ENCODE peak calls at places on chromosomes 7 and 10, in eight cellular contexts. One of them, this sample, is unnamed.

GRCh38 chr7:5620459-5620881 is 161.0 kb downstream of the RNF216 start:
- DNase-seq in fibroblast of lung: no peak
- DNase-seq in thoracic aorta: no peak
- DNase-seq in PC-3: no peak
- DNase-seq in CD8-positive, alpha-beta T cell: no peak
- DNase-seq in glutamatergic neuron: peak; percentile 85
- DNase-seq in AG04449: no peak
- DNase-seq in GM12865: no peak
- DNase-seq in this sample: no peak

GRCh38 chr10:131511391-131511790 is 199.9 kb upstream of the TCERG1L start:
- DNase-seq in AG04449: no peak
- DNase-seq in GM12865: no peak
- DNase-seq in CD8-positive, alpha-beta T cell: no peak
- DNase-seq in thoracic aorta: no peak
- DNase-seq in fibroblast of lung: no peak
- DNase-seq in glutamatergic neuron: no peak
- DNase-seq in PC-3: no peak
- DNase-seq in this sample: no peak

GRCh38 chr10:62374862-62375710 is 917 bp downstream of the ZNF365 start:
- DNase-seq in AG04449: no peak
- DNase-seq in GM12865: peak; percentile 6
- DNase-seq in glutamatergic neuron: no peak
- DNase-seq in PC-3: peak; percentile 95
- DNase-seq in thoracic aorta: no peak
- DNase-seq in fibroblast of lung: no peak
- DNase-seq in CD8-positive, alpha-beta T cell: no peak
- DNase-seq in this sample: no peak

GRCh38 chr7:70371652-70372051 is 760.3 kb upstream of the GALNT17 start:
- DNase-seq in glutamatergic neuron: no peak
- DNase-seq in PC-3: no peak
- DNase-seq in thoracic aorta: no peak
- DNase-seq in CD8-positive, alpha-beta T cell: no peak
- DNase-seq in fibroblast of lung: no peak
- DNase-seq in GM12865: no peak
- DNase-seq in AG04449: no peak
- DNase-seq in this sample: no peak

GRCh38 chr10:58335306-58336005 is 650 bp downstream of the UBE2D1 start:
- DNase-seq in GM12865: peak; percentile 25
- DNase-seq in thoracic aorta: no peak
- DNase-seq in AG04449: no peak
- DNase-seq in fibroblast of lung: no peak
- DNase-seq in glutamatergic neuron: no peak
- DNase-seq in CD8-positive, alpha-beta T cell: no peak
- DNase-seq in PC-3: peak; percentile 94
- DNase-seq in this sample: no peak

GRCh38 chr10:118584181-118584954 is 11.1 kb downstream of the PRLHR start:
- DNase-seq in GM12865: no peak
- DNase-seq in CD8-positive, alpha-beta T cell: no peak
- DNase-seq in AG04449: peak; percentile 10
- DNase-seq in fibroblast of lung: peak; percentile 63
- DNase-seq in glutamatergic neuron: no peak
- DNase-seq in thoracic aorta: no peak
- DNase-seq in PC-3: peak; percentile 78
- DNase-seq in this sample: no peak

GRCh38 chr7:45155941-45156340 is 1.6 kb upstream of the RAMP3 start:
- DNase-seq in CD8-positive, alpha-beta T cell: no peak
- DNase-seq in thoracic aorta: no peak
- DNase-seq in fibroblast of lung: no peak
- DNase-seq in GM12865: no peak
- DNase-seq in glutamatergic neuron: no peak
- DNase-seq in PC-3: no peak
- DNase-seq in AG04449: no peak
- DNase-seq in this sample: no peak

GRCh38 chr7:109387530-109387929 is 817.9 kb downstream of the DNAJB9 start:
- DNase-seq in CD8-positive, alpha-beta T cell: no peak
- DNase-seq in fibroblast of lung: no peak
- DNase-seq in thoracic aorta: no peak
- DNase-seq in AG04449: no peak
- DNase-seq in PC-3: no peak
- DNase-seq in glutamatergic neuron: no peak
- DNase-seq in GM12865: no peak
- DNase-seq in this sample: no peak

GRCh38 chr7:130154501-130155317 is 50.5 kb downstream of the TMEM209 start:
- DNase-seq in AG04449: no peak
- DNase-seq in glutamatergic neuron: peak; percentile 79
- DNase-seq in thoracic aorta: no peak
- DNase-seq in fibroblast of lung: no peak
- DNase-seq in GM12865: no peak
- DNase-seq in CD8-positive, alpha-beta T cell: no peak
- DNase-seq in PC-3: peak; percentile 19
- DNase-seq in this sample: no peak

GRCh38 chr10:18190840-18191239 is 50.6 kb downstream of the CACNB2 start:
- DNase-seq in PC-3: no peak
- DNase-seq in glutamatergic neuron: no peak
- DNase-seq in GM12865: no peak
- DNase-seq in fibroblast of lung: no peak
- DNase-seq in CD8-positive, alpha-beta T cell: no peak
- DNase-seq in thoracic aorta: no peak
- DNase-seq in AG04449: no peak
- DNase-seq in this sample: no peak

GRCh38 chr7:50826371-50827172 is 43.9 kb upstream of the GRB10 start:
- DNase-seq in thoracic aorta: no peak
- DNase-seq in GM12865: no peak
- DNase-seq in AG04449: no peak
- DNase-seq in PC-3: peak; percentile 96
- DNase-seq in glutamatergic neuron: no peak
- DNase-seq in fibroblast of lung: peak; percentile 74
- DNase-seq in CD8-positive, alpha-beta T cell: no peak
- DNase-seq in this sample: no peak

GRCh38 chr10:128268015-128268722 is 141.9 kb upstream of the MKI67 start:
- DNase-seq in GM12865: peak; percentile 17
- DNase-seq in CD8-positive, alpha-beta T cell: no peak
- DNase-seq in glutamatergic neuron: peak; percentile 87
- DNase-seq in thoracic aorta: no peak
- DNase-seq in AG04449: no peak
- DNase-seq in fibroblast of lung: peak; percentile 8
- DNase-seq in PC-3: peak; percentile 42
- DNase-seq in this sample: peak; percentile 76

GRCh38 chr10:117237401-117237991 is 3.4 kb upstream of the SLC18A2 start:
- DNase-seq in thoracic aorta: no peak
- DNase-seq in PC-3: no peak
- DNase-seq in AG04449: no peak
- DNase-seq in glutamatergic neuron: no peak
- DNase-seq in fibroblast of lung: no peak
- DNase-seq in CD8-positive, alpha-beta T cell: no peak
- DNase-seq in GM12865: no peak
- DNase-seq in this sample: no peak

GRCh38 chr7:20340839-20341238 is 10.1 kb downstream of the ITGB8 start:
- DNase-seq in glutamatergic neuron: no peak
- DNase-seq in fibroblast of lung: no peak
- DNase-seq in CD8-positive, alpha-beta T cell: no peak
- DNase-seq in PC-3: peak; percentile 93
- DNase-seq in thoracic aorta: no peak
- DNase-seq in GM12865: no peak
- DNase-seq in AG04449: no peak
- DNase-seq in this sample: no peak

GRCh38 chr10:125775491-125776106 is at the start of gene MMP21:
- DNase-seq in glutamatergic neuron: no peak
- DNase-seq in CD8-positive, alpha-beta T cell: no peak
- DNase-seq in GM12865: no peak
- DNase-seq in fibroblast of lung: no peak
- DNase-seq in AG04449: no peak
- DNase-seq in thoracic aorta: no peak
- DNase-seq in PC-3: no peak
- DNase-seq in this sample: no peak

GRCh38 chr7:36400606-36401005 is 10.9 kb downstream of the ANLN start:
- DNase-seq in PC-3: no peak
- DNase-seq in glutamatergic neuron: no peak
- DNase-seq in GM12865: no peak
- DNase-seq in AG04449: peak; percentile 24
- DNase-seq in CD8-positive, alpha-beta T cell: no peak
- DNase-seq in thoracic aorta: no peak
- DNase-seq in fibroblast of lung: no peak
- DNase-seq in this sample: no peak

GRCh38 chr10:101450277-101451080 is 96.5 kb downstream of the BTRC start:
- DNase-seq in PC-3: no peak
- DNase-seq in GM12865: no peak
- DNase-seq in glutamatergic neuron: no peak
- DNase-seq in fibroblast of lung: no peak
- DNase-seq in thoracic aorta: no peak
- DNase-seq in CD8-positive, alpha-beta T cell: no peak
- DNase-seq in AG04449: no peak
- DNase-seq in this sample: no peak

GRCh38 chr7:127755529-127755928 is 103.5 kb downstream of the SND1 start:
- DNase-seq in thoracic aorta: no peak
- DNase-seq in fibroblast of lung: no peak
- DNase-seq in GM12865: no peak
- DNase-seq in AG04449: no peak
- DNase-seq in PC-3: no peak
- DNase-seq in CD8-positive, alpha-beta T cell: no peak
- DNase-seq in glutamatergic neuron: no peak
- DNase-seq in this sample: no peak

GRCh38 chr10:48448796-48449195 is 142.3 kb downstream of the MAPK8 start:
- DNase-seq in CD8-positive, alpha-beta T cell: no peak
- DNase-seq in GM12865: no peak
- DNase-seq in fibroblast of lung: peak; percentile 58
- DNase-seq in glutamatergic neuron: no peak
- DNase-seq in thoracic aorta: no peak
- DNase-seq in PC-3: peak; percentile 63
- DNase-seq in AG04449: no peak
- DNase-seq in this sample: no peak

GRCh38 chr7:111953611-111954010 is 252.6 kb downstream of the DOCK4 start:
- DNase-seq in glutamatergic neuron: no peak
- DNase-seq in CD8-positive, alpha-beta T cell: no peak
- DNase-seq in thoracic aorta: no peak
- DNase-seq in GM12865: peak; percentile 26
- DNase-seq in AG04449: no peak
- DNase-seq in fibroblast of lung: peak; percentile 14
- DNase-seq in PC-3: peak; percentile 48
- DNase-seq in this sample: no peak

GRCh38 chr7:105787071-105787470 is 89.3 kb downstream of the ATXN7L1 start:
- DNase-seq in CD8-positive, alpha-beta T cell: no peak
- DNase-seq in thoracic aorta: no peak
- DNase-seq in PC-3: peak; percentile 96
- DNase-seq in fibroblast of lung: no peak
- DNase-seq in glutamatergic neuron: no peak
- DNase-seq in AG04449: no peak
- DNase-seq in GM12865: no peak
- DNase-seq in this sample: no peak

GRCh38 chr10:44834131-44834530 is 77.0 kb upstream of the TMEM72 start:
- DNase-seq in PC-3: no peak
- DNase-seq in GM12865: no peak
- DNase-seq in CD8-positive, alpha-beta T cell: no peak
- DNase-seq in thoracic aorta: no peak
- DNase-seq in glutamatergic neuron: no peak
- DNase-seq in AG04449: no peak
- DNase-seq in fibroblast of lung: no peak
- DNase-seq in this sample: no peak
- TF ChIP-seq CTCF in PC-3: no peak
- TF ChIP-seq CTCF in GM12865: no peak
- TF ChIP-seq CTCF in CD8-positive, alpha-beta T cell: no peak
- TF ChIP-seq CTCF in thoracic aorta: no peak
- TF ChIP-seq CTCF in glutamatergic neuron: no peak
- TF ChIP-seq CTCF in AG04449: no peak
- TF ChIP-seq CTCF in fibroblast of lung: no peak
- TF ChIP-seq CTCF in this sample: no peak

GRCh38 chr7:76069238-76069638 is 21.3 kb downstream of the MDH2 start:
- DNase-seq in PC-3: peak; percentile 97
- DNase-seq in CD8-positive, alpha-beta T cell: no peak
- DNase-seq in glutamatergic neuron: no peak
- DNase-seq in thoracic aorta: no peak
- DNase-seq in GM12865: no peak
- DNase-seq in AG04449: peak; percentile 89
- DNase-seq in fibroblast of lung: peak; percentile 93
- DNase-seq in this sample: no peak
- TF ChIP-seq CTCF in PC-3: peak; percentile 55
- TF ChIP-seq CTCF in CD8-positive, alpha-beta T cell: no peak
- TF ChIP-seq CTCF in glutamatergic neuron: no peak
- TF ChIP-seq CTCF in thoracic aorta: no peak
- TF ChIP-seq CTCF in GM12865: no peak
- TF ChIP-seq CTCF in AG04449: peak; percentile 47
- TF ChIP-seq CTCF in fibroblast of lung: peak; percentile 46
- TF ChIP-seq CTCF in this sample: no peak

DNA sequence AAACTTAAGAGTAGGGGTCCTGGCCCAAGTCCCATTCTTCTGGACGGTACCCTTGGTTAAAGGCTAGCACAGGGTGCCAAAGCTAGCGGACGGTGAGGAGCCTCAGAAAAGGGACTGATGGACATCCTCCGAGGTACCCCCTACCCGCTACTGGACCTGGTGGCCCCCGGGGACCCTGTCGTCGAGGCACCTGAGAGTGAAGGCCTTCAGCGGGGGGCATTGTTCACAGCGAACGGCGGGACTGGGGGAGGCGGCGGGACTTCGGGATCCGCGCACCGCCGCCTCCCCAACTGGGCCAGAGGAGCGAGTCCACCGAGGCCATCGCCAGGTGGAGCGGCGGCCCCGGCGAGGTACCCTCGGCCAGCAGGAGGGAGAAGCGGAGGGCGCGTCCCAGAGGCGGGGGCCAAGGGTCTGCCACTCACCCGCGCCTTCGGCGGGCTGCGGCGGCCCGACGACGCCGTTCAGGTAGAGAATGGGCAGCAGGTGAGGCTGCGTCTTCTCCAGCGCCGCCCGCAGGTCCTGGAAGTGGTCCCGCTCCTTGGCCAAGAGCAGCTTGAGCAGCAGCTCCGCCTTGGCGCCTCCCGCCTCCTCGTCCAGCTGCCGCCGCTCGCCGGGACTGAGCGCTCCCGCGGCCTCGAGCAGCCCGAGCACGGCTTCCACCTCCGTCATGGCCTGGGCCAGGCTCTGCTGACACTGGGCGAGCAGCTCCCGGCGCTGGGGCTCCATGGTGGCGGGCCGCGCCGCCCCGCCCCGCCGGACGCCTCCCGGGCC is 575 bp downstream of the DLG5 start:
- DNase-seq in thoracic aorta: no peak
- DNase-seq in PC-3: peak; percentile 85
- DNase-seq in glutamatergic neuron: peak; percentile 69
- DNase-seq in AG04449: no peak
- DNase-seq in fibroblast of lung: peak; percentile 28
- DNase-seq in CD8-positive, alpha-beta T cell: no peak
- DNase-seq in GM12865: peak; percentile 55
- DNase-seq in this sample: peak; percentile 69
- TF ChIP-seq CTCF in thoracic aorta: no peak
- TF ChIP-seq CTCF in PC-3: peak; percentile 61
- TF ChIP-seq CTCF in glutamatergic neuron: no peak
- TF ChIP-seq CTCF in AG04449: no peak
- TF ChIP-seq CTCF in fibroblast of lung: no peak
- TF ChIP-seq CTCF in CD8-positive, alpha-beta T cell: no peak
- TF ChIP-seq CTCF in GM12865: no peak
- TF ChIP-seq CTCF in this sample: no peak

DNA sequence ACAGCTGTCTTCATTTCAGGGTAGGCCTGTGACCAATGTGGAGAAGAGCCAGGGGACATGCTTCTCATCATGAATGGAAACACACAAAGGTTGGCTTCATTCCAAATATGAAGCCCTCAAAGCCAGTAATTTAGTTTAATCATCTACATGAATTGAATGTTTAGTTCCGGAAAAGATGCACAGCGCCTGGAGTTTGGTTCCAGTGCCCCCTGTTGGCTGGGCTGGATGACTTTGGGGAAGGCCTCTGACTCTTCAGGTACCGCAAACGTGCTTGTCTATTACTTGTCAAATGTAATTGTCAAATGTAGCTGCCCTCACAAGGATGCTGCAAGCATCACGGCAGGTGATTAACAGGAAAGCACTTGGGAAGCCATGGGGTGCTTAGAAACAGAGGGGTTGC is 130.7 kb downstream of the ADRA2A start:
- DNase-seq in GM12865: peak; percentile 33
- DNase-seq in PC-3: no peak
- DNase-seq in thoracic aorta: no peak
- DNase-seq in glutamatergic neuron: no peak
- DNase-seq in CD8-positive, alpha-beta T cell: no peak
- DNase-seq in fibroblast of lung: no peak
- DNase-seq in AG04449: no peak
- DNase-seq in this sample: no peak
- TF ChIP-seq CTCF in GM12865: peak; percentile 46
- TF ChIP-seq CTCF in PC-3: no peak
- TF ChIP-seq CTCF in thoracic aorta: no peak
- TF ChIP-seq CTCF in glutamatergic neuron: no peak
- TF ChIP-seq CTCF in CD8-positive, alpha-beta T cell: no peak
- TF ChIP-seq CTCF in fibroblast of lung: no peak
- TF ChIP-seq CTCF in AG04449: no peak
- TF ChIP-seq CTCF in this sample: no peak

This sample was measured in mesothelial cell of epicardium.